ENCODE peak calls at places on chromosomes 1 and 21, in seven cellular contexts. J, R, P, H, M, D and L are unnamed samples.

GRCh38 chr1:59999746-60000145 is 73.2 kb upstream of the CYP2J2 start:
- DNase-seq in J (no peak), R (no peak), P (no peak), H (no peak), M (no peak), D (no peak), L (no peak)

GRCh38 chr1:115409853-115410150 is 71.8 kb upstream of the NGF start:
- DNase-seq in J (no peak), R (no peak), P (no peak), H (no peak), M (no peak), D (no peak), L (no peak)

GRCh38 chr1:246181244-246181643 is 325.8 kb downstream of the SMYD3 start:
- DNase-seq in J (no peak), R (no peak), P (no peak), H (no peak), M (no peak), D (peak), L (no peak)

GRCh38 chr1:95752515-95753381 is 518.7 kb downstream of the RWDD3 start:
- DNase-seq in J (no peak), R (no peak), P (no peak), H (no peak), M (no peak), D (no peak), L (no peak)

GRCh38 chr1:107862064-107862463 is 102.9 kb downstream of the VAV3 start:
- DNase-seq in J (no peak), R (no peak), P (no peak), H (no peak), M (no peak), D (peak), L (no peak)

GRCh38 chr1:152325111-152325510 is at the start of gene FLG:
- DNase-seq in J (no peak), R (peak), P (no peak), H (no peak), M (no peak), D (no peak), L (no peak)

GRCh38 chr1:156823210-156823790 is 6.7 kb upstream of the SH2D2A start:
- DNase-seq in J (no peak), R (no peak), P (no peak), H (no peak), M (no peak), D (no peak), L (no peak)

GRCh38 chr21:15015622-15016471 is 49.0 kb downstream of the NRIP1 start:
- DNase-seq in J (peak), R (peak), P (no peak), H (peak), M (no peak), D (peak), L (no peak)

GRCh38 chr1:17055801-17056200 is 2.0 kb upstream of the SDHB start:
- DNase-seq in J (no peak), R (no peak), P (peak), H (no peak), M (no peak), D (no peak), L (peak)

GRCh38 chr1:94039514-94039870 is 81.5 kb downstream of the ABCA4 start:
- DNase-seq in J (peak), R (peak), P (peak), H (peak), M (peak), D (peak), L (peak)

GRCh38 chr1:245261786-245262185 is 107.0 kb downstream of the KIF26B start:
- DNase-seq in J (no peak), R (no peak), P (no peak), H (no peak), M (no peak), D (no peak), L (no peak)